ENCODE peak calls at places on chromosomes 16 and 17, in seven cellular contexts. G is B cell, D is neural crest cell, S is uterus, E is ascending aorta, P is mucosa of descending colon, U is osteocyte. I is an unnamed sample.

GRCh38 chr17:80824549-80825470 is 166.8 kb upstream of the CHMP6 start:
- DNase-seq in S (no peak), P (no peak), D (no peak), U (no peak), E (no peak), G (no peak), I (no peak)

GRCh38 chr16:84080378-84080777 is 36.4 kb downstream of the MBTPS1 start:
- DNase-seq in D (no peak), E (no peak), S (no peak), U (no peak), G (no peak), P (no peak), I (no peak)

GRCh38 chr17:79520893-79521210 is 90.0 kb downstream of the RBFOX3 start:
- DNase-seq in G (no peak), U (no peak), D (no peak), E (no peak), P (no peak), S (no peak), I (no peak)

GRCh38 chr16:15601212-15601879 is 41.6 kb downstream of the MARF1 start:
- DNase-seq in S (no peak), U (no peak), G (no peak), D (no peak), P (no peak), E (no peak), I (no peak)

GRCh38 chr16:85196976-85197375 is 84.7 kb upstream of the CIBAR2 start:
- DNase-seq in P (no peak), D (no peak), E (no peak), U (no peak), G (no peak), S (no peak), I (no peak)

GRCh38 chr17:12133183-12133582 is 112.5 kb downstream of the MAP2K4 start:
- DNase-seq in G (no peak), S (no peak), P (no peak), D (no peak), E (no peak), U (no peak), I (no peak)

GRCh38 chr16:19338335-19338734 is 52.8 kb downstream of the CLEC19A start:
- DNase-seq in E (no peak), D (no peak), G (no peak), P (no peak), S (no peak), U (no peak), I (no peak)

GRCh38 chr17:41917192-41917591 is 1.6 kb downstream of the ACLY start:
- DNase-seq in U (no peak), G (no peak), P (no peak), E (no peak), D (no peak), S (no peak), I (no peak)

GRCh38 chr17:18039535-18040286 is 503 bp downstream of the GID4 start:
- DNase-seq in D (no peak), G (no peak), E (no peak), U (no peak), S (peak; percentile 31), P (peak; percentile 55), I (no peak)

GRCh38 chr17:57400648-57401047 is 144.3 kb downstream of the MSI2 start:
- DNase-seq in P (no peak), E (no peak), D (no peak), U (no peak), G (no peak), S (no peak), I (no peak)

GRCh38 chr17:65920996-65921395 is 270.9 kb downstream of the CEP112 start:
- DNase-seq in G (no peak), P (no peak), D (no peak), S (no peak), E (no peak), U (no peak), I (no peak)

GRCh38 chr17:61981323-61981722 is 53.5 kb upstream of the INTS2 start:
- DNase-seq in U (no peak), D (no peak), E (no peak), G (no peak), P (no peak), S (no peak), I (no peak)

GRCh38 chr17:60256174-60256573 is 106.4 kb downstream of the CA4 start:
- DNase-seq in E (no peak), S (no peak), G (no peak), D (no peak), P (no peak), U (no peak), I (no peak)

GRCh38 chr17:7549401-7550055 is 670 bp downstream of the TNFSF12 start:
- DNase-seq in D (no peak), P (peak; percentile 70), U (no peak), G (peak; percentile 51), S (no peak), E (no peak), I (no peak)

GRCh38 chr16:52863000-52863399 is 189.7 kb downstream of the CHD9NB start:
- DNase-seq in E (no peak), G (no peak), S (no peak), U (no peak), D (no peak), P (no peak), I (no peak)

GRCh38 chr16:49884033-49884707 is 28.3 kb upstream of the ZNF423 start:
- DNase-seq in P (no peak), S (no peak), D (no peak), U (no peak), E (no peak), G (no peak), I (no peak)

GRCh38 chr17:72591500-72592241 is 470.9 kb downstream of the SOX9 start:
- DNase-seq in S (no peak), U (no peak), E (no peak), P (peak; percentile 61), G (no peak), D (peak; percentile 25), I (no peak)

GRCh38 chr17:35073991-35074627 is 10.6 kb upstream of the RFFL start:
- DNase-seq in P (no peak), S (no peak), U (no peak), E (no peak), D (no peak), G (no peak), I (no peak)

GRCh38 chr17:70879389-70879788 is 710.1 kb downstream of the KCNJ2 start:
- DNase-seq in S (no peak), P (no peak), D (no peak), E (no peak), U (no peak), G (no peak), I (no peak)

GRCh38 chr17:70881093-70881492 is 711.8 kb downstream of the KCNJ2 start:
- DNase-seq in E (no peak), G (no peak), U (no peak), D (no peak), S (no peak), P (no peak), I (no peak)

GRCh38 chr17:70871180-70871818 is 702.0 kb downstream of the KCNJ2 start:
- DNase-seq in G (no peak), E (no peak), D (no peak), S (no peak), U (no peak), P (no peak), I (no peak)

GRCh38 chr17:70872194-70872593 is 702.9 kb downstream of the KCNJ2 start:
- DNase-seq in U (no peak), E (no peak), D (no peak), G (no peak), S (no peak), P (no peak), I (no peak)

DNA sequence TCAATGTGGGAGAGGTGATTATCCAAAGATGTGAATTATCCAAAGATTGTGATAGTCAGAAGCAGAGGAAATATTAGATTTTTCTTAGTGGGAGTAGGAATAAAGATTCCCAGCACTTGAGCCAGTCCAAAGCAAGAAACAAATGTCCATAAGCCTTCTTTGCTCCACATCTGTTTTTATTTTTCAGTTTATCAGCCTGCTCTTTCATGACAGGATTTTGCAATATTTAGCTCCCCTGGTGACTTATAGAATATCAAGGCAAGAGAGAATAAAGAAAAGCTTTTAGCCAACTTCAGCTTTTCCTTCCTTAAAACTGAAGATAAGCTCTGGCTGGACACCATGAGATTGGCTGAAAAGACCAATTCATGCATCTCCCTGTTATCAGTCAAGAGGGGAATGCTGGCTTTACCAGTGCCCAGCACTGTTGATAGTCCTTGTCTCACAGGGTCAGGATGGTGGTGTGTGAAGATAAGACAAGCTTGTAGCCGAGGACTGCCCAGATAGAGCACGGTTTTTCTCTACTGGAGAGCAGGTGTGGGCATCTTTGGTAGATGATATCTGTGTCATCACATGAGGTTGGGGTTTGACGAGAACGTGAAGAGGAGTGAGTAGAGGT is 706.5 kb downstream of the KCNJ2 start:
- DNase-seq in S (no peak), D (no peak), P (no peak), G (no peak), U (no peak), E (no peak), I (no peak)
- TF ChIP-seq CTCF in S (no peak), D (no peak), P (no peak), G (no peak), U (no peak), E (no peak), I (no peak)

GRCh38 chr16:35931722-35932121 is 2472.3 kb downstream of the TP53TG3F start:
- DNase-seq in U (no peak), E (no peak), S (no peak), P (no peak), D (no peak), G (no peak), I (no peak)
- TF ChIP-seq CTCF in U (no peak), E (no peak), S (no peak), P (no peak), D (no peak), G (no peak), I (no peak)

GRCh38 chr17:77446959-77447634 is 306.3 kb downstream of the SEC14L1 start:
- DNase-seq in S (peak; percentile 56), G (no peak), D (no peak), E (no peak), U (no peak), P (no peak), I (no peak)
- TF ChIP-seq CTCF in S (no peak), G (no peak), D (no peak), E (no peak), U (no peak), P (no peak), I (no peak)

DNA sequence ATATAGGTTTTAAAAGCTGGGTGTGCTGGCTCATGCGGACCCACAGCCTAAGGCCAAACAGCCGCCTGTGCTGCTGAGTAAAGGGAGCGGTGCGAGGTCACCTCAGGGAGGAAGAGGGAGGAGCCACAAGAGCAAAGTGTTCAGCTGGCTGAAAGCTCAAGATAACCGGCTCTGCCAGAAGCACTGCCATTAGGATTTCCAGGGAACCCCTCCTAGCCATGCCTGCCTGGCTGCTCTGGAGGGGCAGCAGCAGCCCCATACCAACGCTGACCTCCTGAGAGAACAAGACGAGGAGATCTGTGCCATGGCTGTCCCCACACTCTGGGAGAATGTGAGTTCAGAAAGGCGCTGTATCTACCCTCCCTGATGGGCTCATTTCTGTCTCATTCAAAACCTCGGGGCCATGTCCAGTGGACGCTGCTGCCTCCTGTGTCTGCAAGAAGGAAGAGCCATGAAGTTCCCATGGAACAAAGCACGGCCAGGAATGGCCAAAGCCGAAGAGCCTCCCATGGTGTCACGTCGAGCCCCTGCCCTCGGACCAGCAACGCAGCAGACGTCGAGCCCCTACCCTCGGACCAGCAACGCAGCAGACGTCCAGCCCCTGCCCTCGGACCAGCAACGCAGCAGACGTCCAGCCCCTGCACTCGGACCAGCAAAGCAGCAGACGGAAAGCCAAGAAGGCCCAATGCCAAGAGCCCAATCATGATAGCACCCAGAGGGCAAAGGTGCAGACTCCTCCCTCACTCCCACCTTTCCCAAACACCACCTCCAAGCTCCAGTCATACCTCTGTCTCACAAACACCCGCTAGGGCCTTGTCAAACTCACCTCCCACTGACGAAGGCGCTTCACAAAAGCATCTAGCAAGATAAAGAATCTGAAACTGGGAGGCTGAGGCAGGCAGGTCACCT is 107.0 kb downstream of the ANKRD11 start:
- DNase-seq in S (no peak), D (no peak), U (no peak), E (no peak), P (peak; percentile 73), G (no peak), I (peak; percentile 28)
- TF ChIP-seq CTCF in S (no peak), D (peak; percentile 29), U (no peak), E (no peak), P (no peak), G (no peak), I (no peak)